ENCODE peak calls at places on chromosomes 4 and X, in nine cellular contexts. X is endodermal cell, O is fibroblast of pulmonary artery, E is BJ, J is right lobe of liver, V is choroid plexus epithelial cell, A is mucosa of descending colon, F is lower leg skin, Y is mammary epithelial cell. K is an unnamed sample.
A peak's percentile ranks its signal among the peaks of the same experiment; 100 is the strongest.

GRCh38 chr4:102263024-102263787 is 82.1 kb downstream of the SLC39A8 start:
- DNase-seq in X (no peak), O (peak; percentile 71), E (no peak), J (no peak), V (peak; percentile 74), A (no peak), F (no peak), Y (peak; percentile 70), K (peak; percentile 44)

GRCh38 chrX:100447563-100448397 is 37.7 kb upstream of the PCDH19 start:
- DNase-seq in X (peak; percentile 85), O (peak; percentile 36), E (no peak), J (no peak), V (peak; percentile 33), A (no peak), F (peak; percentile 13), Y (peak; percentile 2), K (peak; percentile 3)

GRCh38 chr4:13584481-13584880 is 40.2 kb upstream of the NKX3-2 start:
- DNase-seq in X (no peak), O (no peak), E (no peak), J (no peak), V (no peak), A (no peak), F (no peak), Y (no peak), K (no peak)

GRCh38 chr4:71816676-71817303 is 32.9 kb upstream of the GC start:
- DNase-seq in X (no peak), O (no peak), E (no peak), J (no peak), V (no peak), A (no peak), F (no peak), Y (no peak), K (no peak)

GRCh38 chrX:17967888-17968287 is 106.8 kb upstream of the RAI2 start:
- DNase-seq in X (no peak), O (no peak), E (no peak), J (peak; percentile 65), V (no peak), A (no peak), F (no peak), Y (no peak), K (no peak)

GRCh38 chr4:138178566-138178965 is 63.6 kb downstream of the SLC7A11 start:
- DNase-seq in X (no peak), O (peak; percentile 74), E (no peak), J (no peak), V (no peak), A (no peak), F (no peak), Y (peak; percentile 23), K (no peak)

GRCh38 chr4:26859762-26860156 is 882 bp upstream of the STIM2 start:
- DNase-seq in X (peak; percentile 53), O (no peak), E (no peak), J (no peak), V (no peak), A (no peak), F (no peak), Y (peak; percentile 25), K (no peak)

GRCh38 chr4:73883306-73883705 is 14.1 kb downstream of the CXCL1 start:
- DNase-seq in X (no peak), O (peak; percentile 53), E (no peak), J (no peak), V (peak; percentile 77), A (no peak), F (no peak), Y (peak; percentile 66), K (peak; percentile 72)

GRCh38 chrX:1673337-1673736 is 58.5 kb downstream of the ASMT start:
- DNase-seq in X (peak; percentile 76), O (peak; percentile 32), E (no peak), J (no peak), V (peak; percentile 48), A (peak; percentile 9), F (no peak), Y (no peak), K (peak; percentile 22)

GRCh38 chrX:47030339-47030738 is 47.9 kb upstream of the RGN start:
- DNase-seq in X (no peak), O (peak; percentile 80), E (no peak), J (no peak), V (peak; percentile 78), A (no peak), F (no peak), Y (peak; percentile 40), K (peak; percentile 57)

GRCh38 chrX:9940397-9940796 is 26.8 kb upstream of the CLDN34 start:
- DNase-seq in X (no peak), O (peak; percentile 59), E (peak; percentile 13), J (no peak), V (peak; percentile 78), A (no peak), F (no peak), Y (peak; percentile 54), K (peak; percentile 45)

GRCh38 chrX:24498181-24498580 is 33.1 kb downstream of the PDK3 start:
- DNase-seq in X (peak; percentile 61), O (peak; percentile 16), E (no peak), J (peak; percentile 54), V (peak; percentile 23), A (no peak), F (no peak), Y (no peak), K (peak; percentile 0)

DNA sequence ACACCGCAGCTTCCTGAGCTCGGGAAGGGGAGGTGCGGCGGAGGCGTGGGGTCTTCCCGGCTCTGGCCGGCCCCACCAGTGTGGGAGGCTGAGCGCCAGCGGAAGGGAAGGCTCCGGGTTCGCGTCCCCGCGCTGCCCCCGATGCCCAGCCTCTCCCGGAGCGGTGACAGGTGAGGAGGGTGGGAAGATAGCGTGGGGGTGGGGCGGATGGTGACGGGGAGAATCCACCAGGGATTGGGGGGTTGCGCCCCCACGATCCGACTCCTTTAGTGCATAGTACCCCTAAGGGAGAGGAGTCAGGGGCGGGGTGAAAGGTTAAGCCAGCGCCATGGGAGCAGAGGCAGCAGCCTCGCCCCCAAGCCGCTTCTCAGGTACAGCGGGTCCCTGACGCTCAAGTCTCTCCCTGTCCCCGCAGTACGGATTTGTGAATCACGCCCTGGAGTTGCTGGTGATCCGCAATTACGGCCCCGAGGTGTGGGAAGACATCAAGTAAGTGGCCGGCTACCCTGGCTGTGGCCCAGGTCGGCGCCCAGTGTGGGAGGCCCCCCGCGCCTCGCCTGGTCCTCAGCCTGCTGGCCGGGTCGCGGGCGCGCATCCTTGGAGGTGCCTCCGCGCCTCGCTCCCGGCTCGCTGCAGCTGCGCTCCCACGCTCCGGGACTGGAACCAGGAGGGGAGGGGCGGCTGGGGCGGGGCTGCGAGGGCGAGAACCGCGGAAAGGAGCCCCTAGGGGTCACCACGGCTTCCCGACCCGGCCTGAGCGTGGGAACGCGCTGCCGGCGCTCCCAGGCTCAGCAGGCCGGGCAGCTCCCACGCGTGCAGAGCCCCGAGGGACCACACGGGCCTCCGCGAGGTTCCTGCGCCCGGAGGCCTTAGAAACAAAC is 791 bp downstream of the GUCY1B1 start:
- DNase-seq in X (peak; percentile 72), O (peak; percentile 33), E (no peak), J (peak; percentile 61), V (peak; percentile 26), A (peak; percentile 50), F (no peak), Y (peak; percentile 22), K (peak; percentile 8)
- H3K4me3 ChIP-seq in X (peak overlapping the region; percentile 76), O (peak overlapping the region; percentile 57), E (peak overlapping the region; percentile 71), J (peak overlapping the region; percentile 69), V (peak overlapping the region; percentile 66), A (peak overlapping the region; percentile 17), F (peak overlapping the region; percentile 33), Y (peak overlapping the region; percentile 59), K (peak overlapping the region; percentile 65)

GRCh38 chrX:103483720-103484119 is 35.6 kb downstream of the RAB40A start:
- DNase-seq in X (no peak), O (no peak), E (no peak), J (no peak), V (no peak), A (no peak), F (no peak), Y (no peak), K (no peak)

GRCh38 chrX:103488794-103489193 is 30.5 kb downstream of the RAB40A start:
- DNase-seq in X (no peak), O (no peak), E (no peak), J (no peak), V (no peak), A (no peak), F (no peak), Y (no peak), K (no peak)

GRCh38 chrX:103488332-103488731 is 31.0 kb downstream of the RAB40A start:
- DNase-seq in X (no peak), O (peak; percentile 39), E (no peak), J (no peak), V (no peak), A (no peak), F (no peak), Y (no peak), K (no peak)
- TF ChIP-seq CTCF in X (peak; percentile 77), O (peak; percentile 46), E (peak; percentile 39), J (peak; percentile 49), V (peak; percentile 60), A (no peak), F (no peak), Y (peak; percentile 61), K (peak; percentile 58)

GRCh38 chr4:76782837-76783236 is 115.1 kb downstream of the SOWAHB start:
- DNase-seq in X (no peak), O (peak; percentile 83), E (peak; percentile 82), J (no peak), V (peak; percentile 93), A (no peak), F (no peak), Y (peak; percentile 72), K (peak; percentile 93)
- H3K4me3 ChIP-seq in X (no peak overlapping the region), O (peak overlapping the region; percentile 36), E (peak overlapping the region; percentile 14), J (no peak overlapping the region), V (no peak overlapping the region), A (no peak overlapping the region), F (no peak overlapping the region), Y (peak overlapping the region; percentile 13), K (no peak overlapping the region)

DNA sequence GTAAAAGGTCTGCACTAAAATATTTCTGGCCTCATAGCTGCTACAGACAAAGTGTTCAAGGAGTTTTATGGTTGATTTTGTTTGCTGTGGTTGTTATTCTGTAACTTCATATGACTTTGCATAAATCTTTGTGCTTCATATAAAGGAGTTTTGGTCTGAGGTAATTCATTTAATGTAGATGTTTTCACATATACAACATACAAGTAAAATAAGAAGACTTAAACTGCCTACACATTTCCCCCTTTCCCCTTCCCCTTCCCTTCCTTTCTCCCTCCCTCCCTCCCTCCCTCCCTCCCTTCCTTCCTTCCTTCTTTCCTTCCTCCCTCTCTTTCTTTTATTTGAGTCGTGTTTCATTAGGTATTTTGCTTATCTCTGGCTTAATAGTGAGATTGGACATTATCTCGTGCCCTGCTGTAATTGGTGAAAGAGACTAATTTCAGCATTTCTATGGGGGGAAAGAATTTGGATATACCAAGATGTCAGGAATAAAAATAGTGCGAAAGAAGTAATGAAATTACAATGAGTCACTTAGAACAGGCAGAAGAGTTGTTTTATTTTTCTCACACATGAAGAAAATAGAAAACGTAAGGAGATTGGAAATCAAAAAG is 144.9 kb upstream of the MAD2L1 start:
- DNase-seq in X (no peak), O (no peak), E (no peak), J (no peak), V (no peak), A (no peak), F (no peak), Y (no peak), K (no peak)
- TF ChIP-seq CTCF in X (no peak), O (no peak), E (no peak), J (no peak), V (no peak), A (no peak), F (no peak), Y (no peak), K (no peak)

K was measured in AG10803.